ENCODE peak calls at places on chromosomes 3 and 15, in five cellular contexts. G is kidney, H is upper lobe of right lung, M is prostate gland, I is tibial nerve. V is an unnamed sample.

GRCh38 chr15:39125904-39126303 is 455.0 kb upstream of the THBS1 start:
- DNase-seq in G (no peak), I (no peak), H (no peak), M (no peak), V (no peak)

GRCh38 chr15:36903922-36904479 is 196.3 kb downstream of the MEIS2 start:
- DNase-seq in I (no peak), H (no peak), G (no peak), M (peak; percentile 88), V (no peak)

GRCh38 chr3:147200545-147200944 is 205.8 kb downstream of the ZIC4 start:
- DNase-seq in M (no peak), G (no peak), H (no peak), I (no peak), V (no peak)

GRCh38 chr3:197833930-197834715 is 43.1 kb downstream of the LRCH3 start:
- DNase-seq in H (no peak), G (no peak), M (no peak), I (no peak), V (no peak)

GRCh38 chr3:46923559-46924350 is 46.2 kb downstream of the PTH1R start:
- DNase-seq in M (no peak), H (peak; percentile 72), I (no peak), G (peak; percentile 82), V (peak; percentile 32)

GRCh38 chr3:99532246-99532645 is 106.1 kb upstream of the COL8A1 start:
- DNase-seq in G (no peak), M (no peak), I (no peak), H (no peak), V (no peak)

GRCh38 chr3:59192473-59192872 is 142.6 kb upstream of the CFAP20DC start:
- DNase-seq in G (no peak), H (no peak), I (no peak), M (no peak), V (no peak)

GRCh38 chr3:190401943-190402342 is 14.0 kb downstream of the CLDN16 start:
- DNase-seq in I (no peak), H (no peak), G (no peak), M (no peak), V (no peak)

GRCh38 chr15:96322401-96323249 is 7.9 kb upstream of the NR2F2 start:
- DNase-seq in H (no peak), G (peak; percentile 93), I (peak; percentile 19), M (no peak), V (no peak)

GRCh38 chr3:73072634-73073033 is 11.2 kb downstream of the EBLN2 start:
- DNase-seq in G (no peak), H (no peak), M (no peak), I (no peak), V (no peak)

GRCh38 chr15:67033521-67033920 is 31.9 kb upstream of the SMAD3 start:
- DNase-seq in M (no peak), I (no peak), G (peak; percentile 77), H (no peak), V (no peak)

GRCh38 chr3:71214797-71215196 is 368.7 kb downstream of the FOXP1 start:
- DNase-seq in I (no peak), M (no peak), H (no peak), G (no peak), V (no peak)

GRCh38 chr3:52272831-52273230 is 5.6 kb downstream of the WDR82 start:
- DNase-seq in H (no peak), G (no peak), M (no peak), I (no peak), V (no peak)

GRCh38 chr3:49387721-49388120 is 24.1 kb downstream of the RHOA start:
- DNase-seq in G (no peak), H (no peak), I (no peak), M (no peak), V (no peak)

GRCh38 chr3:14991148-14991742 is 43.9 kb downstream of the NR2C2 start:
- DNase-seq in I (no peak), M (no peak), G (no peak), H (no peak), V (no peak)

GRCh38 chr3:66923991-66924390 is 74.1 kb upstream of the KBTBD8 start:
- DNase-seq in G (no peak), I (no peak), M (no peak), H (no peak), V (no peak)

GRCh38 chr15:47726399-47726823 is 9.1 kb downstream of the SEMA6D start:
- DNase-seq in H (no peak), I (no peak), G (no peak), M (no peak), V (no peak)

GRCh38 chr3:51955893-51956770 is 951 bp downstream of the GPR62 start:
- DNase-seq in G (peak; percentile 89), I (no peak), H (no peak), M (peak; percentile 63), V (peak; percentile 35)

GRCh38 chr3:5144316-5144994 is 22.4 kb downstream of the ARL8B start:
- DNase-seq in M (peak; percentile 15), G (no peak), H (no peak), I (no peak), V (no peak)

GRCh38 chr3:5145120-5145519 is 23.0 kb downstream of the ARL8B start:
- DNase-seq in H (no peak), M (no peak), I (no peak), G (no peak), V (no peak)

GRCh38 chr3:5140230-5140621 is 18.1 kb downstream of the ARL8B start:
- DNase-seq in G (no peak), M (no peak), H (no peak), I (no peak), V (no peak)

GRCh38 chr3:5141760-5142159 is 19.7 kb downstream of the ARL8B start:
- DNase-seq in H (no peak), M (no peak), G (no peak), I (no peak), V (no peak)

DNA sequence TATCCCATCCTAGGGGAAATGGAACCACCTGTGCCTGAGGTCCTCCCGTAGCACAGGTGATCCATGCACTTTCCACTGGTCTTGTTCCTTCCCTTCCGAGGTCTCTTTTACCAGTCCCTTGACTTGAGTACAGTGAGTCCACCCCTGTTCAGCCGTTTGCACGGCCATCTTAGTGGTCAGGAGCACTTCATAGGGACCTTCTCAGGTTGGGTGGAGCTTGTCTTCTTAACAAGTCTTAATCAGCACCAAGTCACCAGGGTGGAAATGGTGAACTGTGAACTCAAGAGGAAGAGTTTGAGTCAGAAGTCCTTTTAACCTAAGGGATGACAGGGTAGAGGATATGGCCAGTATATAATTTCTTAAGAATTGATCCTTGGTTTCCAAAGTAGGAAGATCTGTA is 21.4 kb downstream of the ARL8B start:
- DNase-seq in I (no peak), H (no peak), G (no peak), M (no peak), V (no peak)
- H3K9me3 ChIP-seq in I (no peaks in the 10 kb centered on the region), H (no peaks in the 10 kb centered on the region), G (no peaks in the 10 kb centered on the region), M (no peaks in the 10 kb centered on the region), V (no peaks in the 10 kb centered on the region)

DNA sequence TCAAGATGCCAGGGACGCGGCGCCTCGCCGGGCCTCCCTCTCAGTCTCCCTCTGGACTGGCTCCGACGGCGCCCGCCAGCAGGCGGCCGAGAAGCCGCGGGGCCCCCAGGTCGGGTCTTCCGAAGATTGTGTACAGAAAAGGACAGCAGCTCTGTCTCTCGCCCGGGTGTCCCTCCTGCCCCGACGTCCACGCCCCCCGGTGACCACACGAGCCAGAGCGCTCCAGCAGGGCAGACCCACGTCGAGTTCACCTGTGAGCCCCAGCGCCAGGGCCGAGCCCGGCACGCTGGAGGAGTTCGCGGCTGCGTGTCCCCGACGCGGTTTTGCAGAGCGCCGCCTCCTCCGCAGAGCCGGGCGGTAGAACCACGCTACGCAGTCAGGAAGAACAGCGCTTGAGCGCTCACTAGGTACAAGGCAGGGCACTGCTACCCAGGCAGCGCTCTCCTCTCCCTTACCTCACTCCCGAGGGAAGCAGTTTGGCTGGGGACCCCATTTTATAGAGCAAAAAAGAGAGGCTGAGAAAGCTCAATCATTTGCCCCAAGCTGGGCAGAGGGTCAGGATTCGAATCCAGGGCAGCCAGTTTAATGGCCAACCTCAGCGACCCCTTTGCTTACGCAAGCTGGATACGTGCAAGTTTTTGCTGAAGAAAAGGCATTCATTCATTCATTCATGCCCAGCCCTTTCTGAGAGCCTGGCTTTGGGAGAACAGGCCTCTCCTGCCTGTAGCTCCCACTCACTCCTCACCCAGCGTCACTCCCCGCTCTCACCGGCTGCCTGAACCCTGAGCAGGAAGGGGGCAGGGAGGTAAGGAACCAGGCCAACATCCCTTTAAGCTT is 3.0 kb upstream of the TLE3 start:
- DNase-seq in M (no peak), I (no peak), H (peak; percentile 80), G (peak; percentile 90), V (peak; percentile 63)
- TF ChIP-seq CTCF in M (no peak), I (peak; percentile 51), H (peak; percentile 33), G (peak; percentile 6), V (peak; percentile 36)

GRCh38 chr15:27214032-27214431 is 243.1 kb downstream of the GABRG3 start:
- DNase-seq in G (no peak), M (no peak), I (no peak), H (no peak), V (no peak)

GRCh38 chr15:27222479-27222878 is 251.5 kb downstream of the GABRG3 start:
- DNase-seq in I (no peak), G (no peak), M (no peak), H (no peak), V (no peak)

GRCh38 chr15:27220199-27220598 is 249.2 kb downstream of the GABRG3 start:
- DNase-seq in M (no peak), I (no peak), G (no peak), H (no peak), V (no peak)

GRCh38 chr15:27223166-27223565 is 252.2 kb downstream of the GABRG3 start:
- DNase-seq in I (no peak), G (no peak), H (no peak), M (no peak), V (no peak)

DNA sequence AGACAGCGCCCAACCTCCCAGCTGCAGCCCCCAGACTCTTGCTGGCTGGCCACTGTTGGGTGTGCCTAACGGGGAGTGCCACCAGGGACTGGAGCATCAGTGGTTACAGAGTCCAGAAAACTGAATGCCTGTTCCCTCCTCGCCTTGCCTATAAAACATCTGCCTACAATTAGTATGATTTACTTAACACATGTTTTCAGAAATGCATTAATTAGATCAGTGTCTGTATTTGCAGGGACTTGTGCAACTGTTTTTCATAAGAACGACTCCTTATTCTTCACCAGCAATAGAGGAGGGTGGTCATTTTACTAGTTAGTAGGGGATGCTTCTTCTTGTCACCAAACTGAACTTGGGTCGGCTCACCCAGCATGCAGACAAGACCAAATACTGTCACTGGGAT is 248.7 kb downstream of the GABRG3 start:
- DNase-seq in M (no peak), H (no peak), I (no peak), G (no peak), V (no peak)
- H3K9me3 ChIP-seq in M (no peaks in the 10 kb centered on the region), H (no peaks in the 10 kb centered on the region), I (no peaks in the 10 kb centered on the region), G (no peaks in the 10 kb centered on the region), V (no peaks in the 10 kb centered on the region)

DNA sequence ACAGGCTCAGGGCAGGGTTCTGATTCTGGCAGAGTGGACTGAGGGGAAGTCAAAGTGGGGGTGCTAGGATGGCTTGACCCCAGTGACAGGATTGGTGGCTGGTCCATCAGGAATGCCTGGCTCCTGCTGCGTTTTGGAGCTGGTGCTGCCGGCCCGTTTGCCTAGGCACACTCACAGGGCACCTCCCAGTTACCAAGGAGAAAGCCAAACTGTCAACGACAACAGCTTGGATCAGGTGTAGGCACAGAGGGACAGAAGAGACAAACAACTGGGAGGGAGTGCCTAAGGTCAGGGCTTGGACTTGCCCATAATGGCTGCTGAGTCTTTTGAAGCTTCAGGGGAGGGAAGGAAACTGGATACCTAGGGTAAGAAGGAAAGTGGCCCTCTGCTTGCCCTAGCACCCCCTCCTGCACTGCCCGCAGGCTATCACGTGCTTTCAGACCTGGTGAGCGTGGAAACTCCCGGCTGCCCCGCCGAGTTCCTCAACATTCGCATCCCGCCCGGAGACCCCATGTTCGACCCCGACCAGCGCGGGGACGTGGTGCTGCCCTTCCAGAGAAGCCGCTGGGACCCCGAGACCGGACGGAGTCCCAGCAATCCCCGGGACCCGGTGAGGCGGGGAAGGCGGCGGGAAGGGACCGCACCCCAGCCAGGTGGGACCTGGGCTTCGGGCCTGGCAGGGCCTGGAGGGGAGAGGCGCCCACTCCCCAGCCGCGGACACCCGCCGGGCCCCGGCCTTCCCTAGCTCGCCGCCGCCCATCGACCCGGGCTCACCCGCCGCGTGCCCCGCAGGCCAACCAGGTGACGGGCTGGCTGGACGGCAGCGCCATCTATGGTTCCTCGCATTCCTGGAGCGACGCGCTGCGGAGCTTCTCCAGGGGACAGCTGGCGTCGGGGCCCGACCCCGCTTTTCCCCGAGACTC is 5.1 kb downstream of the DUOX1 start:
- DNase-seq in G (no peak), M (no peak), I (no peak), H (peak; percentile 71), V (no peak)
- TF ChIP-seq CTCF in G (peak; percentile 11), M (no peak), I (no peak), H (no peak), V (no peak)